ENCODE peak calls at places on chromosomes 3 and 15, in four cellular contexts. Q is NCI-H1694; O is activated T-cell treated with anti-CD3 and anti-CD28 coated beads, Interleukin-2, amount 50 U/mL, for 72 hours; I is HuH-7.5. W is an unnamed sample.

GRCh38 chr3:76624128-76624527 is 415.8 kb upstream of the ROBO2 start:
- DNase-seq in Q (no peak), O (no peak), I (no peak), W (no peak)

GRCh38 chr15:60912984-60913697 is 316.0 kb downstream of the RORA start:
- DNase-seq in Q (no peak), O (no peak), I (no peak), W (peak)

GRCh38 chr3:31968391-31968926 is 12.6 kb downstream of the OSBPL10 start:
- DNase-seq in Q (no peak), O (no peak), I (no peak), W (no peak)

GRCh38 chr3:20515834-20516233 is 329.8 kb upstream of the SGO1 start:
- DNase-seq in Q (no peak), O (no peak), I (no peak), W (no peak)

GRCh38 chr3:39255503-39256325 is 24.1 kb downstream of the CX3CR1 start:
- DNase-seq in Q (no peak), O (no peak), I (no peak), W (no peak)

GRCh38 chr3:11954312-11954934 is 49.8 kb upstream of the SYN2 start:
- DNase-seq in Q (no peak), O (no peak), I (no peak), W (no peak)

GRCh38 chr15:77650285-77650684 is 17.6 kb upstream of the LINGO1 start:
- DNase-seq in Q (peak), O (peak), I (no peak), W (peak)

GRCh38 chr15:55789066-55789660 is 46.2 kb upstream of the PRTG start:
- DNase-seq in Q (no peak), O (peak), I (peak), W (peak)

GRCh38 chr3:175526609-175527280 is 667.6 kb downstream of the NAALADL2 start:
- DNase-seq in Q (no peak), O (no peak), I (no peak), W (no peak)

GRCh38 chr15:81184188-81184587 is 12.5 kb upstream of the IL16 start:
- DNase-seq in Q (peak), O (no peak), I (no peak), W (no peak)

GRCh38 chr3:55698826-55699225 is 211.7 kb upstream of the WNT5A start:
- DNase-seq in Q (no peak), O (no peak), I (no peak), W (no peak)

GRCh38 chr15:63945005-63945788 is 101.1 kb downstream of the DAPK2 start:
- DNase-seq in Q (peak), O (peak), I (peak), W (peak)

GRCh38 chr15:40470423-40471104 is at the start of gene CHST14:
- DNase-seq in Q (peak), O (peak), I (peak), W (peak)

GRCh38 chr3:6416049-6416661 is 444.8 kb upstream of the GRM7 start:
- DNase-seq in Q (no peak), O (no peak), I (no peak), W (no peak)

GRCh38 chr3:10553586-10554235 is 48.3 kb upstream of the ATP2B2 start:
- DNase-seq in Q (no peak), O (no peak), I (no peak), W (peak)

GRCh38 chr15:60602323-60602722 is 123.4 kb upstream of the ICE2 start:
- DNase-seq in Q (no peak), O (no peak), I (no peak), W (no peak)

GRCh38 chr15:43105778-43106485 is at the start of gene UBR1:
- DNase-seq in Q (peak), O (peak), I (peak), W (peak)

GRCh38 chr3:186382217-186382885 is 20.3 kb upstream of the DGKG start:
- DNase-seq in Q (no peak), O (no peak), I (no peak), W (no peak)

GRCh38 chr3:123760817-123761216 is 123.3 kb downstream of the MYLK start:
- DNase-seq in Q (no peak), O (no peak), I (no peak), W (no peak)

GRCh38 chr3:63661242-63661641 is 8.8 kb downstream of the SNTN start:
- DNase-seq in Q (no peak), O (no peak), I (no peak), W (no peak)

GRCh38 chr15:31376511-31376910 is 49.9 kb downstream of the KLF13 start:
- DNase-seq in Q (no peak), O (no peak), I (no peak), W (no peak)

GRCh38 chr3:26406636-26407035 is 215.9 kb upstream of the LRRC3B start:
- DNase-seq in Q (no peak), O (no peak), I (no peak), W (no peak)

GRCh38 chr15:75720787-75721461 is 8.3 kb upstream of the CSPG4 start:
- DNase-seq in Q (peak), O (peak), I (no peak), W (peak)

GRCh38 chr3:17979248-17979647 is 236.8 kb upstream of the TBC1D5 start:
- DNase-seq in Q (no peak), O (no peak), I (no peak), W (no peak)

GRCh38 chr3:53650424-53650823 is 156.0 kb downstream of the CACNA1D start:
- DNase-seq in Q (no peak), O (peak), I (no peak), W (no peak)

GRCh38 chr3:111803123-111803593 is 55.9 kb upstream of the PHLDB2 start:
- DNase-seq in Q (no peak), O (no peak), I (no peak), W (no peak)

GRCh38 chr3:114418724-114419543 is 125.1 kb downstream of the TIGIT start:
- DNase-seq in Q (peak), O (peak), I (peak), W (no peak)

GRCh38 chr3:10437995-10438901 is 67.1 kb downstream of the ATP2B2 start:
- DNase-seq in Q (no peak), O (no peak), I (no peak), W (peak)

GRCh38 chr3:108462899-108463298 is 47.5 kb downstream of the MYH15 start:
- DNase-seq in Q (no peak), O (no peak), I (no peak), W (no peak)

GRCh38 chr3:112736386-112736785 is 95.4 kb upstream of the CCDC80 start:
- DNase-seq in Q (no peak), O (no peak), I (no peak), W (no peak)

GRCh38 chr3:11784962-11785361 is 61.7 kb downstream of the TAMM41 start:
- DNase-seq in Q (no peak), O (no peak), I (no peak), W (no peak)

GRCh38 chr15:83733206-83733605 is 79.3 kb downstream of the ADAMTSL3 start:
- DNase-seq in Q (no peak), O (no peak), I (no peak), W (no peak)

GRCh38 chr15:30956216-30956803 is 35.1 kb downstream of the MTMR10 start:
- DNase-seq in Q (no peak), O (no peak), I (no peak), W (no peak)

GRCh38 chr3:48125886-48126622 is 62.2 kb downstream of the CDC25A start:
- DNase-seq in Q (no peak), O (no peak), I (no peak), W (no peak)

GRCh38 chr3:16286161-16286560 is 21.1 kb downstream of the OXNAD1 start:
- DNase-seq in Q (no peak), O (peak), I (no peak), W (no peak)

GRCh38 chr15:71634820-71635219 is 175.5 kb upstream of the NR2E3 start:
- DNase-seq in Q (no peak), O (no peak), I (no peak), W (peak)

GRCh38 chr15:71607383-71607782 is 203.0 kb upstream of the NR2E3 start:
- DNase-seq in Q (no peak), O (no peak), I (no peak), W (no peak)

GRCh38 chr15:63497642-63498100 is 6.7 kb upstream of the USP3 start:
- DNase-seq in Q (no peak), O (peak), I (no peak), W (no peak)

GRCh38 chr3:61687663-61688306 is 126.4 kb downstream of the PTPRG start:
- DNase-seq in Q (no peak), O (no peak), I (no peak), W (peak)

W was measured in WERI-Rb-1.